ENCODE peak calls at places on chromosomes 13 and 19, in nine cellular contexts. Q is PC-3; B is activated CD4-positive, CD25-positive, alpha-beta regulatory T cell; V is RWPE2; P is GM12892; L is NCI-H1417; W is activated T-cell treated with anti-CD3 and anti-CD28 coated beads, Interleukin-2, amount 50 U/mL, for 4 hours; H is cardiac fibroblast; S is stimulated activated CD8-positive, alpha-beta memory T cell treated with anti-CD3 and anti-CD28 coated beads, Interleukin-15, amount 100 ng/mL, for 24 hours. J is an unnamed sample.

GRCh38 chr13:66673401-66673800 is 556.7 kb downstream of the PCDH9 start:
- DNase-seq in W (no peak), B (no peak), P (no peak), H (peak), L (no peak), S (no peak), V (no peak), Q (no peak), J (no peak)

GRCh38 chr13:43751624-43752023 is 35.1 kb downstream of the ENOX1 start:
- DNase-seq in W (no peak), S (no peak), H (peak), B (no peak), P (no peak), V (no peak), L (no peak), Q (no peak), J (no peak)

GRCh38 chr19:15187026-15188007 is 13.5 kb downstream of the NOTCH3 start:
- DNase-seq in H (no peak), B (no peak), V (peak), W (no peak), S (no peak), Q (peak), P (no peak), L (no peak), J (no peak)

GRCh38 chr13:72229067-72229466 is 362.1 kb upstream of the DACH1 start:
- DNase-seq in P (no peak), Q (no peak), V (no peak), L (no peak), B (no peak), S (no peak), W (no peak), H (no peak), J (no peak)

GRCh38 chr19:41422955-41423354 is 4.2 kb downstream of the B3GNT8 start:
- DNase-seq in B (no peak), P (no peak), Q (no peak), W (no peak), S (no peak), H (no peak), L (no peak), V (no peak), J (no peak)

GRCh38 chr13:27622881-27623280 is 1.2 kb downstream of the POLR1D start:
- DNase-seq in V (no peak), S (no peak), P (no peak), Q (no peak), L (no peak), B (no peak), W (no peak), H (no peak), J (no peak)

GRCh38 chr13:77001963-77002587 is 10.2 kb downstream of the CLN5 start:
- DNase-seq in P (no peak), W (no peak), B (no peak), Q (no peak), V (no peak), S (no peak), L (no peak), H (no peak), J (no peak)

GRCh38 chr13:100520936-100521765 is 67.4 kb downstream of the GGACT start:
- DNase-seq in V (no peak), P (no peak), S (no peak), B (no peak), Q (no peak), H (no peak), L (no peak), W (no peak), J (no peak)

GRCh38 chr13:66362485-66362884 is 867.7 kb downstream of the PCDH9 start:
- DNase-seq in V (no peak), P (no peak), Q (no peak), S (no peak), L (no peak), W (no peak), H (no peak), B (no peak), J (no peak)

GRCh38 chr19:39843919-39844793 is 2.0 kb downstream of the FBL start:
- DNase-seq in S (no peak), V (peak), Q (peak), L (peak), W (no peak), H (peak), B (no peak), P (no peak), J (no peak)

GRCh38 chr13:40152145-40152544 is 496.7 kb downstream of the COG6 start:
- DNase-seq in L (no peak), Q (peak), B (no peak), S (no peak), H (peak), W (no peak), P (no peak), V (no peak), J (no peak)

GRCh38 chr19:16373539-16373938 is 48.9 kb downstream of the KLF2 start:
- DNase-seq in H (peak), B (no peak), P (no peak), W (no peak), V (no peak), Q (no peak), S (no peak), L (no peak), J (no peak)

GRCh38 chr13:39095500-39095899 is 57.2 kb downstream of the NHLRC3 start:
- DNase-seq in B (no peak), V (no peak), S (no peak), P (no peak), W (no peak), Q (no peak), H (no peak), L (no peak), J (no peak)

GRCh38 chr13:79401259-79402071 is 4.6 kb downstream of the RBM26 start:
- DNase-seq in H (no peak), P (no peak), S (no peak), L (no peak), B (no peak), W (no peak), V (no peak), Q (no peak), J (no peak)

GRCh38 chr19:45632468-45633196 is 6.6 kb downstream of the EML2 start:
- DNase-seq in Q (peak), V (peak), H (peak), S (no peak), P (no peak), W (peak), L (peak), B (peak), J (peak)

GRCh38 chr13:77207943-77208342 is 119.0 kb downstream of the MYCBP2 start:
- DNase-seq in P (no peak), L (no peak), B (no peak), Q (peak), H (peak), S (no peak), W (no peak), V (no peak), J (no peak)

GRCh38 chr19:6233051-6233826 is 46.5 kb downstream of the MLLT1 start:
- DNase-seq in B (no peak), H (peak), S (no peak), P (no peak), V (peak), W (no peak), Q (no peak), L (no peak), J (no peak)

GRCh38 chr13:60620611-60621395 is 223.8 kb downstream of the TDRD3 start:
- DNase-seq in B (no peak), L (no peak), Q (no peak), P (no peak), H (no peak), S (no peak), W (no peak), V (no peak), J (no peak)

GRCh38 chr13:37058801-37059135 is 720 bp downstream of the SUPT20H start:
- DNase-seq in B (no peak), P (no peak), H (peak), Q (no peak), V (no peak), L (peak), S (no peak), W (no peak), J (peak)

GRCh38 chr13:46178143-46178542 is 3.8 kb downstream of the LCP1 start:
- DNase-seq in Q (no peak), P (no peak), W (no peak), H (no peak), L (no peak), V (no peak), S (no peak), B (no peak), J (no peak)

GRCh38 chr13:99027260-99027659 is 49.4 kb upstream of the DOCK9 start:
- DNase-seq in B (no peak), Q (no peak), P (no peak), H (no peak), L (no peak), W (no peak), V (no peak), S (no peak), J (no peak)

GRCh38 chr13:73900591-73900990 is 233.6 kb downstream of the KLF12 start:
- DNase-seq in W (no peak), V (no peak), S (no peak), L (no peak), H (peak), P (no peak), B (no peak), Q (no peak), J (no peak)

GRCh38 chr13:45773236-45773635 is 71.1 kb downstream of the CBY2 start:
- DNase-seq in S (no peak), B (no peak), V (no peak), Q (no peak), H (no peak), W (no peak), L (no peak), P (no peak), J (no peak)

GRCh38 chr13:113743366-113744195 is 15.4 kb upstream of the TMEM255B start:
- DNase-seq in B (no peak), W (no peak), V (no peak), H (no peak), P (no peak), Q (no peak), L (no peak), S (no peak), J (no peak)

GRCh38 chr19:5545984-5546383 is 21.8 kb downstream of the TINCR start:
- DNase-seq in L (no peak), P (no peak), W (no peak), V (no peak), H (no peak), S (no peak), Q (no peak), B (no peak), J (no peak)

GRCh38 chr13:47757681-47758080 is 243.4 kb downstream of the SUCLA2 start:
- DNase-seq in V (no peak), B (no peak), P (no peak), Q (no peak), H (peak), S (no peak), W (no peak), L (no peak), J (no peak)

GRCh38 chr13:49113526-49114286 is 106.4 kb upstream of the MLNR start:
- DNase-seq in B (no peak), V (no peak), W (no peak), P (no peak), L (no peak), S (no peak), Q (peak), H (peak), J (no peak)

GRCh38 chr19:8506402-8506957 is 4.0 kb upstream of the PRAM1 start:
- DNase-seq in P (no peak), L (no peak), V (no peak), Q (peak), H (no peak), W (no peak), S (no peak), B (no peak), J (no peak)

GRCh38 chr13:42653694-42654093 is 79.7 kb downstream of the TNFSF11 start:
- DNase-seq in B (no peak), L (no peak), V (no peak), P (no peak), Q (no peak), S (no peak), W (no peak), H (no peak), J (no peak)